ENCODE peak calls at places on chromosomes 11 and 22, in seven cellular contexts. H is HCT116, T is mucosa of descending colon, M is SK-N-MC, L is aorta, Z is mesenchymal stem cell, P is adipocyte. O is an unnamed sample.

GRCh38 chr11:61961570-61962212 is 5.7 kb downstream of the FTH1 start:
- DNase-seq in H (no peak), T (no peak), M (no peak), L (peak), Z (peak), P (peak), O (peak)

GRCh38 chr22:22384668-22385244 is 123.8 kb downstream of the ZNF280B start:
- DNase-seq in H (no peak), T (no peak), M (no peak), L (no peak), Z (no peak), P (no peak), O (no peak)

GRCh38 chr11:81570669-81571068 is 1163.0 kb downstream of the FAM181B start:
- DNase-seq in H (no peak), T (no peak), M (no peak), L (no peak), Z (no peak), P (no peak), O (no peak)

GRCh38 chr22:30079952-30080533 is at the start of gene HORMAD2:
- DNase-seq in H (no peak), T (no peak), M (no peak), L (no peak), Z (peak), P (no peak), O (no peak)

GRCh38 chr11:87851234-87851633 is 324.0 kb downstream of the RAB38 start:
- DNase-seq in H (no peak), T (no peak), M (no peak), L (no peak), Z (peak), P (peak), O (peak)

GRCh38 chr11:27902981-27903624 is 202.8 kb upstream of the BDNF start:
- DNase-seq in H (no peak), T (no peak), M (no peak), L (no peak), Z (peak), P (peak), O (peak)

GRCh38 chr22:32823024-32823730 is 21.7 kb downstream of the TIMP3 start:
- DNase-seq in H (peak), T (peak), M (no peak), L (no peak), Z (peak), P (peak), O (peak)

GRCh38 chr11:72573380-72573949 is 100.8 kb downstream of the PDE2A start:
- DNase-seq in H (peak), T (peak), M (no peak), L (peak), Z (peak), P (peak), O (peak)

GRCh38 chr11:12769834-12770345 is 95.7 kb downstream of the TEAD1 start:
- DNase-seq in H (peak), T (no peak), M (peak), L (no peak), Z (peak), P (peak), O (peak)

GRCh38 chr22:50599816-50600454 is 658 bp upstream of the MAPK8IP2 start:
- DNase-seq in H (no peak), T (peak), M (no peak), L (peak), Z (peak), P (peak), O (peak)

GRCh38 chr22:50544078-50544745 is 1.5 kb upstream of the KLHDC7B start:
- DNase-seq in H (no peak), T (peak), M (no peak), L (peak), Z (peak), P (peak), O (peak)

GRCh38 chr22:47309946-47310345 is 547.5 kb downstream of the TBC1D22A start:
- DNase-seq in H (no peak), T (no peak), M (no peak), L (no peak), Z (no peak), P (no peak), O (no peak)

GRCh38 chr11:57586711-57587110 is 10.8 kb upstream of the SERPING1 start:
- DNase-seq in H (no peak), T (no peak), M (no peak), L (no peak), Z (no peak), P (no peak), O (peak)
- H3K4me3 ChIP-seq in H (no peak), T (no peak), M (no peak), L (no peak), Z (no peak), P (no peak), O (no peak)

GRCh38 chr11:83064011-83064410 is 7.7 kb downstream of the RAB30 start:
- DNase-seq in H (no peak), T (no peak), M (no peak), L (no peak), Z (no peak), P (no peak), O (no peak)
- H3K4me3 ChIP-seq in H (no peak), T (no peak), M (no peak), L (no peak), Z (no peak), P (no peak), O (no peak)

DNA sequence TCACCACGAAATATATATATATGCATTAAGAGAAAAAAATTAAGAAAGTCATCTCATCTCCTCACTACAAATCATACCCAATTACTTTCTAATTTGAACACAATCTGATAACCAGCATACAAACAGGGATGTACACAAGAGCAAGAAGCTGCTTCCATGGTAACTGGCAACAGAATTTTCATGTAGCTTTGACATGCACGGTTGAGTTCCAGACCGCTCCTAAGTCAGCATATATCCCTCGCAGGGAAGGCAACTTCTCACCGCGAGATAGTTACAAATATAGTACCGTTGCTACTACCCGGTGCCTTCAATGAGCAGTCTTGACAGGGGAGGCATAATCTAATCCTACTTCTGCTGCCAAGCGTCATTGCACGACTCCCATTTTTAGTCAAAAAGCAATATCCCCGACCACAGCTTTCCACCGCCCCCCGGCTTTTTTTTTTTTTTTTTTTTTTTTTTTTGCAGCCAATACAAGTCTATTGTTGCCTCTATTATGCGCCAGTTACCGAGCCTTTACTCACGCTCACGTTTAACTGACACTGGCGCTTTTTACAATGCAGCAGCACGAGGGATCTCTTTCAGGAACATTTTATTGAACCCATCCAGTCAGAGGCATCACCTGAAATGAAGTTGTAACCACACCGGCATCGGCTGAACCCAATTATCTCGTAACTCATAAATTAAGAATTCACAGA is 2.2 kb downstream of the CADM1 start:
- DNase-seq in H (no peak), T (peak), M (no peak), L (no peak), Z (peak), P (no peak), O (no peak)
- H3K4me3 ChIP-seq in H (no peak), T (no peak), M (no peak), L (no peak), Z (no peak), P (peak), O (no peak)

GRCh38 chr11:102792604-102793003 is 5.4 kb downstream of the MMP1 start:
- DNase-seq in H (no peak), T (no peak), M (no peak), L (no peak), Z (no peak), P (no peak), O (no peak)

GRCh38 chr11:102798012-102798746 is at the start of gene MMP1:
- DNase-seq in H (no peak), T (no peak), M (no peak), L (no peak), Z (peak), P (no peak), O (peak)

GRCh38 chr11:102794382-102794781 is 3.6 kb downstream of the MMP1 start:
- DNase-seq in H (peak), T (no peak), M (no peak), L (no peak), Z (peak), P (peak), O (peak)

GRCh38 chr11:102791271-102792036 is 6.5 kb downstream of the MMP1 start:
- DNase-seq in H (no peak), T (no peak), M (no peak), L (no peak), Z (no peak), P (no peak), O (peak)

DNA sequence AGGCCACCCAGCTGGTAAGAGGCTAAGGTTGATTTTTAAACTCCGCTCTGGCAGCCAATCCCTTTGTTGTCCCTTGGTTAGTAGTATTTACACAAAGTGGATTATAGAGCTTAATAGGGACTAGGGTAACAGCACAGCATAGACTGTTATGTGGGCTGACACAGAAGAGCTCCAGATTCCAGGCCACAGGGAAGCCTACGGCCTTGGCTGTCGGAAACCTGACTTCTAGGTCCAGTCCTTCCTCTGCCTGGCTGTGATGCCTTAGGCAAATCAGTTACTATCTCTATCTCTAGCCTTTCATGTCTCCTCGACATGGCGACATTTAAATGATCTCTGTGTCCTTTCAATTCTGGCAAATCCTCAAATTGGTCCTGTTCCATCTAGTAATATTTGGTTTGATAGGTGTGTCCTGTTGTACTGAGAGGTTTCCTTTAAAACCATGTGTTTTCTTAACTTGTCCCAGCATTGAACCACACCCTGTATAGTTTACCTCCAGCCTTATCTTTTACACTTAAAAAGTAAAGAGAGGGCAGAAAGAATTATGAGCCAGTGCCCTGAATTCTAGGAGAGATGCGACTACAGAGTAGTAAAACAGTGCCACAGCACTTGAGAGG is 4.2 kb downstream of the MMP1 start:
- DNase-seq in H (no peak), T (peak), M (no peak), L (no peak), Z (no peak), P (no peak), O (no peak)
- H3K4me3 ChIP-seq in H (no peak), T (no peak), M (no peak), L (no peak), Z (no peak), P (no peak), O (no peak)

DNA sequence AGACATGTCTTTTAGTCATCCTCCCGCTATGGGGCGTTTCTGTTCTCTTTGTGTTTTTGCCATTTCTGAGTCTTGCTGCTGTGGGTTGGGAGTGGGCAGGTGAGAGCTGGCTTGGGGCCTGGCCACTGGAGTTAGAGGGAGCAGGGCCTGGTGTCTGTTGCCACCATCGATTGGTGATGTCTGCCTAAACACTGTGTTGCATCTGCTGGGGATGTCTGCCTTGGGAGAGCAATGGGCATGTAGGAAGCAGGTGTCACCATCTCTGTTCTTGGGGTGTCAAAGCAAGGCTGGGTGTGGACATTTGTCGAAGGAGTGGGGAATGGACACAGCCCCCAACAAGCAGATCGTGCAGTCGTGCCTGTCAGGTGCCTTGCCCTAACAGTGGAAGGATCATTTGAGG is 56.8 kb downstream of the LRP5 start:
- DNase-seq in H (no peak), T (no peak), M (no peak), L (no peak), Z (no peak), P (no peak), O (no peak)
- H3K4me3 ChIP-seq in H (no peak), T (no peak), M (no peak), L (no peak), Z (no peak), P (no peak), O (no peak)

GRCh38 chr11:26618441-26618840 is 46.4 kb upstream of the MUC15 start:
- DNase-seq in H (no peak), T (no peak), M (no peak), L (no peak), Z (no peak), P (no peak), O (no peak)

GRCh38 chr11:26622201-26622600 is 50.1 kb upstream of the MUC15 start:
- DNase-seq in H (no peak), T (no peak), M (no peak), L (no peak), Z (no peak), P (no peak), O (no peak)

GRCh38 chr11:26620282-26621045 is 48.4 kb upstream of the MUC15 start:
- DNase-seq in H (no peak), T (no peak), M (no peak), L (no peak), Z (no peak), P (no peak), O (no peak)

GRCh38 chr11:26623076-26623666 is 51.1 kb upstream of the MUC15 start:
- DNase-seq in H (no peak), T (no peak), M (no peak), L (no peak), Z (peak), P (peak), O (peak)

DNA sequence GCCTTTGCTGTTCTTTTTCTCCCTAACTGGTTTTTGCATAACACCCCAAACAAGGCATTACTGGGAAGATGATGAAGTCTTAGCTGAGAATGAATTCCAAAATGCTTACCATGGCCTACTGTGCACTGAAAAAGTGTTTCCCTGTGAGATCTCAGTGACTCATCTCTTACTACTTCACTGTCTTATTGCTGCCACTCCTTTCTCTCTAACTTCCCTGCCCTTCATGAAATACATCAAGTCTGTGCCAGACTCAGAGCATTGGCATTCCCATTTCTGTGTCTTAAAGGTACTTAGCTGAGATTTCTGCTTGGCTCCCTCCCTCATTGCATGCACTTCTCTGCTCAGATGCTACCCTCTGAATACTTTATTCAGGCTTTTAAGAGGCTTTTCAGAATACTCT is 49.1 kb upstream of the MUC15 start:
- DNase-seq in H (no peak), T (no peak), M (no peak), L (no peak), Z (peak), P (peak), O (peak)
- H3K4me3 ChIP-seq in H (no peak), T (no peak), M (no peak), L (no peak), Z (no peak), P (no peak), O (no peak)

GRCh38 chr22:17910561-17911311 is 113.6 kb downstream of the MICAL3 start:
- DNase-seq in H (no peak), T (no peak), M (no peak), L (peak), Z (peak), P (peak), O (peak)
- H3K4me3 ChIP-seq in H (no peak), T (no peak), M (no peak), L (no peak), Z (no peak), P (peak), O (peak)

O was measured in fibroblast of the aortic adventitia.